ENCODE peak calls at places on chromosomes 11 and 22, in six cellular contexts. S is HCT116, M is GM12878, W is H1, F is GM23338, L is HepG2. B is an unnamed sample.

GRCh38 chr11:116473790-116474346 is 298.9 kb downstream of the BUD13 start:
- DNase-seq in S (no peak), L (no peak), W (no peak), M (no peak), F (peak), B (no peak)

GRCh38 chr22:38230108-38230825 is 28.5 kb downstream of the MAFF start:
- DNase-seq in M (no peak), F (peak), W (no peak), L (peak), S (no peak), B (no peak)

GRCh38 chr11:133172349-133172748 is 360.0 kb downstream of the OPCML start:
- DNase-seq in M (no peak), F (no peak), S (no peak), W (no peak), L (no peak), B (no peak)

GRCh38 chr22:23835773-23836144 is 3.0 kb downstream of the DERL3 start:
- DNase-seq in S (no peak), W (no peak), F (no peak), M (no peak), L (no peak), B (no peak)

GRCh38 chr11:69305885-69306540 is 12.1 kb downstream of the MYEOV start:
- DNase-seq in W (no peak), S (no peak), M (no peak), L (no peak), F (no peak), B (no peak)

GRCh38 chr22:32994921-32995320 is 63.3 kb downstream of the SYN3 start:
- DNase-seq in L (peak), S (no peak), F (peak), M (no peak), W (no peak), B (no peak)

GRCh38 chr11:67651976-67652895 is 1.7 kb upstream of the ACY3 start:
- DNase-seq in M (no peak), S (no peak), F (no peak), L (no peak), W (no peak), B (peak)

GRCh38 chr11:96045622-96046456 is 121.9 kb upstream of the MTMR2 start:
- DNase-seq in L (no peak), F (peak), W (peak), M (no peak), S (no peak), B (no peak)

GRCh38 chr11:88353835-88354496 is 16.4 kb upstream of the CTSC start:
- DNase-seq in M (no peak), F (no peak), S (no peak), L (no peak), W (no peak), B (no peak)

GRCh38 chr22:29214232-29214631 is 8.5 kb downstream of the EMID1 start:
- DNase-seq in S (no peak), F (no peak), W (no peak), L (no peak), M (no peak), B (no peak)

GRCh38 chr22:19197997-19198865 is 19.7 kb upstream of the SLC25A1 start:
- DNase-seq in M (no peak), S (no peak), F (no peak), W (no peak), L (no peak), B (no peak)

GRCh38 chr11:91299980-91300379 is 924.6 kb upstream of the FAT3 start:
- DNase-seq in M (peak), W (no peak), F (no peak), L (no peak), S (no peak), B (no peak)

GRCh38 chr11:34493926-34494595 is 19.5 kb downstream of the ELF5 start:
- DNase-seq in L (no peak), F (no peak), M (no peak), W (no peak), S (no peak), B (no peak)

GRCh38 chr22:18000441-18001039 is 23.8 kb downstream of the MICAL3 start:
- DNase-seq in S (no peak), L (no peak), F (peak), M (no peak), W (no peak), B (no peak)

GRCh38 chr11:128310005-128310404 is 277.4 kb downstream of the ETS1 start:
- DNase-seq in M (no peak), S (no peak), F (no peak), L (no peak), W (no peak), B (no peak)

GRCh38 chr22:19933328-19934241 is 8.0 kb upstream of the COMT start:
- DNase-seq in F (no peak), S (no peak), M (no peak), L (no peak), W (no peak), B (no peak)

GRCh38 chr11:119108151-119108856 is 1.2 kb downstream of the C2CD2L start:
- DNase-seq in L (peak), S (no peak), F (peak), M (no peak), W (no peak), B (no peak)

GRCh38 chr22:44623771-44624510 is 78.1 kb upstream of the PRR5 start:
- DNase-seq in F (peak), W (no peak), L (no peak), S (no peak), M (no peak), B (no peak)

GRCh38 chr11:33227578-33228261 is 29.5 kb upstream of the HIPK3 start:
- DNase-seq in L (no peak), F (no peak), M (no peak), W (no peak), S (no peak), B (no peak)

GRCh38 chr11:47586043-47586442 is 435 bp upstream of the FAM180B start:
- DNase-seq in L (no peak), W (no peak), S (no peak), M (no peak), F (no peak), B (no peak)

GRCh38 chr11:44632466-44633123 is 67.1 kb downstream of the CD82 start:
- DNase-seq in F (peak), S (peak), W (no peak), L (peak), M (no peak), B (no peak)

GRCh38 chr22:44890416-44891292 is 119.2 kb downstream of the PHF21B start:
- DNase-seq in F (no peak), L (no peak), W (no peak), S (no peak), M (no peak), B (no peak)

DNA sequence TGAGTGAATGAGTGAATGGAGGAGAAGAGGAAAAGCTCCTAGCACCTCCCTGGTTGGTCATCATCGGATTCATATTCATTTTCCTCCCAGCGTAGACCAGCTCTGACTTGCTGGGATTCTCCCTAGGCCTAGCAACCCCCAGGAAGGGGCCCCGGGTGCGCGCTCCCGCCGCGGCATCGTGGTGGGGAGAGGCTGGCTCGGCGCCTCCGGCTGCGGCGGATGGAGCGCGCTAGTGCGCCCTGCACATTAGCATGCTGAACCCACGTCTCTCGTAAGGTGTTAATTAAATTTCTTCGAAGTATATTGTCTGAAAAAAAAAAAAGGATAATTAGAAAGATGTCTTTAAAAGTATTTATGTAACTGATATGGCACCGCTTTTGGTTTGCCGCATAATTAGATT is 21.6 kb downstream of the MPPED1 start:
- DNase-seq in L (no peak), F (no peak), M (no peak), S (no peak), W (no peak), B (no peak)
- TF ChIP-seq EZH2 in L (no peak), F (no peak), M (no peak), S (no peak), W (no peak), B (no peak)

GRCh38 chr11:64267207-64267945 is 16.0 kb downstream of the PLCB3 start:
- DNase-seq in S (no peak), F (no peak), W (no peak), M (no peak), L (no peak), B (no peak)
- TF ChIP-seq POLR2AphosphoS5 in S (no peak), F (no peak), W (no peak), M (no peak), L (no peak), B (no peak)

DNA sequence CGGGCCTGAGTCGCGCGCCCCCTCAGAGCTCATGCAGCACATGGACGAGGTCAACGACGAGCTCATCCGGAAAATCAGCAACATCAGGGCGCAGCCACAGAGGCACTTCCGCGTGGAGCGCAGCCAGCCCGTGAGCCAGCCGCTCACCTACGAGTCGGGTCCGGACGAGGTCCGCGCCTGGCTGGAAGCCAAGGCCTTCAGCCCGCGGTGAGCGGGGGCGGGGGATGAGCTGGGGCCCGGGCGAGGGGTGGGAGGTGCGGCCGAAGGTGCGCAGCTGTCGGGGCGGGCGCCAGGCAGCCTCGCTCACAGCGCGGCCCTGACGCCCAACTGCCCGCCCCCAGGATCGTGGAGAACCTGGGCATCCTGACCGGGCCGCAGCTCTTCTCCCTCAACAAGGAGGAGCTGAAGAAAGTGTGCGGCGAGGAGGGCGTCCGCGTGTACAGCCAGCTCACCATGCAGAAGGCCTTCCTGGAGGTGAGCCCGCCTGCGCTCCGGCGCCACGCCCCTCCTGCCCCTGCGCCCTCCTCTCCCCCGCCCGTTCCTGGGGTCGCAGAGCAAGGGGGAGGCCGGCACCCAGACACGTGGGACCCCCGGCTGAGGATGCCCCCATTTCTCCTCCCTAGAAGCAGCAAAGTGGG is 20.4 kb downstream of the EPS8L2 start:
- DNase-seq in M (no peak), S (no peak), F (peak), L (no peak), W (no peak), B (no peak)
- TF ChIP-seq EZH2 in M (no peak), S (no peak), F (no peak), L (no peak), W (no peak), B (no peak)

DNA sequence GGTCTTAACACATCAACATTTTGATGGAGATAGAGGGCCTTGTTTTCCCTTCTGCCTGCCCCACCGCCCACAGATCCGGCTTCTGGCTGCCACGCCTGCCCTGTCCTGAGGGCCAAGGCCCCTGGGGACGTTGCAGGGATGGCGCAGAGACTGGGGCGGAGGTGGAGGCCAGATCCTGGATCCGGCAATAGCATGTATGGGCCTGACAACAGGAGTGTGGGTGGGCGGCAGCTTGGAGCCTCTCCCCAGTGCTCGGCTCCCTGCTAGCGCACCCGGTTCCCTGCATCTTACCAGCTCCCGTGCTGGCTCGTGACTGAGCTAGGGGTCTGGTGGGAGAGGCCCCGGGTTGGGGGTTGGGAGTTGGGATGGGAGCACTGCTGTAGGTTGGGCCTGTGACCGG is 95.6 kb downstream of the ZBTB16 start:
- DNase-seq in F (no peak), L (no peak), W (no peak), S (no peak), M (no peak), B (no peak)
- TF ChIP-seq POLR2AphosphoS5 in F (no peak), L (no peak), W (no peak), S (no peak), M (no peak), B (no peak)

DNA sequence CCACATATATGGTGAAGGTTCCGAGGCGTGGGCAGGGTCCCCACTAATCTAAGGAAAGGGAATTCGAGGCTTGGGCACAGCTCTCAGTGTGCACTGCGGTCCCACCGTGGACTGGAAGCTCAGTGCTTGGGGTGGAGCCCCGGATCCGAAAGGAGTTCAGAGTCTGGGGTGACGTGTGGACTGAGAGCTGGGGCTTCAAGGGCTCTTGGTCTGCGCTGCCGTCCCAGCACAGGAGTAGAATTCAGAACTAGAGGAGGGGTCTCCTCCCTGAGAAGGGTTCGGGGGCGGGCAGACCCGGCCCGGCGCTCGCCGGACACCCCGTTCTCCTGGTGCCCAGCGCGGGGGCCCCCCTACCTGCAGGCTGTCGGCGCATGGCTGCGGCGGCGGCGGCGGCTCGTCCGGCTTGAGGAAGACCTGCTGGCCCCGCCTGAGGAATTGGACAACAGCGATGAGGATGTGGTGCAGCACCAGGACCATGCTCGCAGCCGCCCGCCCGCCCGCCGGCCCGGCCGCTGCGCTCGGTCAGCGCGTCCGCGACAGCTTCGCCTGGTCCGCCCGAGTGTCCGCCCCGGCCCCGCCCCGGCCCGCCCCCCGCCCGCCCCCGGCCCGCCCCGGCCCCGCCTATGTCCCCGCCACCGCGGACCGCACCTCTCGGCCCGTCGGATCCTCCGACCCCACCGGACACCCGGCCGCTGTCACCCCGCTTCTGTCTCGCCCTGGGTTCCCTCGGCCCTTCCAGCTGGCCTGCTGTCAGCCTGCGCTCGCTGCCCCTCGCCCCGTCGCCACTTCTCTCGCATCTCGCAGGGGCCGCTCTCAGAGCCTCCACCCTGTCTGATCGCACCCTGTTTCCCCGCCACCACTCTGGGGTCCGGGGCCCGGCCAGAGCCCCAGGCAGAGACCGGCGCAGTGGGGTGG is 32.1 kb downstream of the PDE2A start:
- DNase-seq in W (no peak), F (peak), L (no peak), M (no peak), S (no peak), B (no peak)
- TF ChIP-seq EZH2 in W (peak), F (peak), L (peak), M (no peak), S (no peak), B (no peak)

DNA sequence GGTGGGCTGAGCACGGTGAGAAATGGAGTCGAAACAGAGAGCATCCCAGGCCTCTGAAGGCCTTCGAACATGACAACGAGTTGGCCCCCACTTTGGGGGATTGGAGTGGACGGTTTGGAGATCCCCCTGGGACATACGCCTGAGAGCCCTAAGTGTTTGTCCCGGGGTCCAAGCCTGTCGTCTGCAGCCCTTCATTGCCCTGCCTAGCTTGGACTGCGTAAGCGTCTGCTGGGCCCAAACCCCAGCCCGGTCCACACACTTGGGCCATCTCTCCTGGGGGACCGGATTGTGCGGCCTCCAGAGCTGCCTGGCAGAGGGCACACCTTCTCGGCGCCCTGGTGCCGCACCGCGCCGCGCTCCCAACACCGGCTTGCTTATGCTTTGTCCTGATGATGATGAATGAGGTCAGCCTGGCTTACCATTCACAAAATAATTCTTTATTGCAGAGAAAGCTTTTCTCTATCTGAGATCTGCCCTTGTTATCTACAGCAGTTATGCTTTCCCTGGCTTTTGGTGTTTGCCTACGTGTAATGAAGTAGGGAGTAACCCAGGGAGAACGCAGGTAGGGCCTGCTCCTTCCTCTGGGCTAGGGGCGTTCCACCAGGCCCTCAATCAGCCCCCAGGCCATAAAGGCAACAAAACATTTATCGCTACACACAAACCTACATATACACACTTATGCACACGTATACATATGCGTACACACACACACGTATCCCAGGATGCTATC is 85.9 kb upstream of the PPARA start:
- DNase-seq in S (no peak), F (no peak), M (no peak), W (no peak), L (no peak), B (no peak)
- TF ChIP-seq POLR2AphosphoS5 in S (no peak), F (no peak), M (no peak), W (no peak), L (no peak), B (no peak)

DNA sequence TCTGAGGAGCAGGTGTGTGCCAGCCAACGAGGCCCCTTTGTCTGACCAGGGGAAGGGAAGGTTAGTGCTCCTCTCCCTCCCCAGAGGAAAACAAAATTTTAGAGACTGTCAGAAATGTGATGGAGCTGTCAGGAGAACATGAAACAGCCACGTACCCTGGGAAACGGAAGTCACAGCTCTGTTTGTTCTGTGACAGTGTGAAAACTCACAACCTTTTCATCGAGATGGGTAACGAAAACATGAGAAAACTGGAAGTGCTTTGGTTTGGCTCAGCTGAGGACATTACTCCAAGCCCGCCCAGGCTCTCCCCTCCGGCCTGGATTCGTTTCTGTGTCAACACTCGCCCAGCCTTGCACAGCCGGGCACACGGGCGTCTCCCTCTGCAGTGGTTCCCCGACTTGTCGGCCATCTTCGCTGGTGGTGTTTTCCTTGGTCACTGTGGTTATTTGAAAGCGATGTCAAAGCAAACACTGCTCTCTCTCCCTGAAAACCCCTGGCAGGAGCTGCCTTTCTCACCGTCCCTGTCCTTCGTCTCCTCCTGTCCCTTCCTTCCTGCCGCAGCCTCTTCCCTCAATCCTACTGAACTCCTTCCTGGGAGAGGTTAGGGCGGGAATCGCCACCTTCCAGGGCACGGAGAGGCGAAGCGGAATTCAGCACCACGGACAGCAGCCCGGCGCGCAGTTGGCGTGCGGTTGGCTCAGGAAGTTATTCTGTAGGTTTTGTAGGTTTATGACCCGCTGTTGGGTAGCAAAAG is 12.9 kb upstream of the RPS19BP1 start:
- DNase-seq in L (no peak), S (no peak), M (no peak), F (peak), W (no peak), B (no peak)
- TF ChIP-seq EZH2 in L (no peak), S (no peak), M (no peak), F (no peak), W (no peak), B (no peak)

DNA sequence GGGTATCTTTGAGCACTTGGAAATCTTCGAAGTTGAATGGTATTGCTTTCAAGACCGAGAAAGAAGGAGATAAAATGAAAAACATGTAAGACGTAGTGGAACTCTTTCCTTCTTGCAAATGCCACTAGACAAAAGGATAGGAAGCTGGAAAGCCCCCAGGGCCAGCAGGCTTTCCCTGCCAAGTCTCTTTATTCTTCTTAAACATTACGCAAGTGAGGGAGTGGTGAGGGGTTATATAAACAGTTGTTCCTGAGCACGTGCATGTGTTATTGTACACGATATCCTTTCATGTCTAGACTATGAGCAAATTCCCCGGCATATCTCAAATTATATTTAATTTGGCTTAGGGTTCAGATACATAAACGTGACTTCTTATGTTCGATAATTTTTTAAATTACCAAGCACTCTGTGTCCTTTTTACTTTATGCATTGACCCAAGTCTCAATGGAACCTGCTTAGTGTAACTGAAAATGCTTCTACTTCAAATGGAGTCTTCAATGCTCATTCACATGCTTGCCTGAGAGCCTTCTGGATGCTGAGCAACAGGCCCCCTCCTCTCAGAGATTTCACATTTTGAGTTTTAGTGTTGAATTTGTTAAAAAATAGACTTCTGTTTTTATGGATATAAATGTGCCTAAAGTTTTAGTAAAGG is 59.0 kb downstream of the PPP2R1B start:
- DNase-seq in M (no peak), S (no peak), F (no peak), W (no peak), L (peak), B (peak)
- TF ChIP-seq POLR2AphosphoS5 in M (no peak), S (no peak), F (no peak), W (no peak), L (no peak), B (no peak)

GRCh38 chr22:49585695-49586243 is 241.9 kb downstream of the BRD1 start:
- DNase-seq in S (no peak), M (no peak), F (no peak), L (no peak), W (no peak), B (no peak)
- TF ChIP-seq EZH2 in S (no peak), M (no peak), F (no peak), L (no peak), W (no peak), B (no peak)

B was measured in SK-N-MC.